ENCODE peak calls at places on chromosomes 5 and 9, in five cellular contexts. B is fibroblast of lung; C is AG09309; L is stimulated activated CD8-positive, alpha-beta memory T cell treated with anti-CD3 and anti-CD28 coated beads, Interleukin-15, amount 100 ng/mL, for 1 hour; P is A172. H is an unnamed sample.
A peak's percentile ranks its signal among the peaks of the same experiment; 100 is the strongest.

GRCh38 chr5:1468247-1468612 is 23.0 kb upstream of the SLC6A3 start:
- DNase-seq in B (no peak), C (no peak), L (no peak), P (no peak), H (no peak)

GRCh38 chr9:136760424-136760823 is 2.4 kb upstream of the LCN8 start:
- DNase-seq in B (no peak), C (no peak), L (no peak), P (no peak), H (no peak)

GRCh38 chr9:112157961-112158360 is 17.1 kb downstream of the SUSD1 start:
- DNase-seq in B (no peak), C (no peak), L (no peak), P (no peak), H (no peak)

GRCh38 chr5:174294891-174295620 is 249.6 kb downstream of the NSG2 start:
- DNase-seq in B (no peak), C (no peak), L (no peak), P (no peak), H (no peak)

GRCh38 chr5:168301593-168302388 is 10.3 kb downstream of the WWC1 start:
- DNase-seq in B (peak; percentile 56), C (no peak), L (no peak), P (peak; percentile 94), H (no peak)

GRCh38 chr5:42994285-42995151 is 45.6 kb downstream of the ANXA2R start:
- DNase-seq in B (peak; percentile 94), C (peak; percentile 74), L (peak; percentile 76), P (peak; percentile 93), H (peak; percentile 80)

GRCh38 chr5:142834504-142834903 is 64.3 kb downstream of the ARHGAP26 start:
- DNase-seq in B (no peak), C (no peak), L (no peak), P (no peak), H (no peak)

GRCh38 chr9:129823163-129823933 is 588 bp downstream of the TOR1A start:
- DNase-seq in B (peak; percentile 52), C (no peak), L (no peak), P (peak; percentile 10), H (no peak)

GRCh38 chr5:173919443-173919842 is 31.3 kb downstream of the CPEB4 start:
- DNase-seq in B (peak; percentile 44), C (no peak), L (no peak), P (peak; percentile 52), H (no peak)

GRCh38 chr5:132089363-132089762 is 15.8 kb downstream of the CSF2 start:
- DNase-seq in B (no peak), C (no peak), L (no peak), P (no peak), H (no peak)

GRCh38 chr5:59685806-59686205 is 207.7 kb downstream of the PDE4D start:
- DNase-seq in B (peak; percentile 67), C (no peak), L (no peak), P (no peak), H (peak; percentile 16)

GRCh38 chr5:32145378-32145777 is 28.7 kb downstream of the GOLPH3 start:
- DNase-seq in B (no peak), C (no peak), L (no peak), P (no peak), H (no peak)

GRCh38 chr9:7172445-7173115 is 414.8 kb downstream of the KDM4C start:
- DNase-seq in B (peak; percentile 55), C (peak; percentile 16), L (no peak), P (no peak), H (no peak)

GRCh38 chr5:156815988-156816599 is 34.0 kb upstream of the PPP1R2B start:
- DNase-seq in B (peak; percentile 5), C (peak; percentile 16), L (no peak), P (peak; percentile 25), H (peak; percentile 2)

GRCh38 chr9:129069128-129069824 is 11.6 kb upstream of the DOLPP1 start:
- DNase-seq in B (no peak), C (no peak), L (peak; percentile 34), P (no peak), H (no peak)

GRCh38 chr9:105887679-105888078 is 193.3 kb downstream of the TMEM38B start:
- DNase-seq in B (no peak), C (no peak), L (no peak), P (no peak), H (no peak)

GRCh38 chr5:67095346-67095871 is 101.2 kb downstream of the CD180 start:
- DNase-seq in B (peak; percentile 44), C (no peak), L (no peak), P (no peak), H (no peak)

GRCh38 chr9:88809836-88810235 is 181.4 kb upstream of the S1PR3 start:
- DNase-seq in B (no peak), C (no peak), L (no peak), P (no peak), H (no peak)

GRCh38 chr5:133365326-133365725 is 247.0 kb downstream of the FSTL4 start:
- DNase-seq in B (no peak), C (no peak), L (no peak), P (no peak), H (no peak)

GRCh38 chr9:25904701-25905100 is 226.5 kb upstream of the TUSC1 start:
- DNase-seq in B (no peak), C (no peak), L (no peak), P (no peak), H (no peak)

GRCh38 chr5:81105261-81105877 is 127.8 kb upstream of the CKMT2 start:
- DNase-seq in B (no peak), C (no peak), L (no peak), P (no peak), H (no peak)

GRCh38 chr9:123131258-123131657 is 97.8 kb downstream of the GPR21 start:
- DNase-seq in B (peak; percentile 84), C (peak; percentile 23), L (no peak), P (peak; percentile 60), H (peak; percentile 22)